ENCODE peak calls at places on chromosomes 16 and 17, in eight cellular contexts. One of them, this sample, is unnamed.
A peak's percentile ranks its signal among the peaks of the same experiment; 100 is the strongest.

GRCh38 chr17:75315541-75316243 is 26.5 kb upstream of the SLC25A19 start:
- ATAC-seq in CD4-positive, CD25-positive, alpha-beta regulatory T cell: no peak
- ATAC-seq in sciatic nerve: no peak
- ATAC-seq in HCT116: peak; percentile 14
- ATAC-seq in activated CD8-positive, alpha-beta memory T cell treated with anti-CD3 and anti-CD28 coated beads, Interleukin-2, amount 10 ng/mL, durations not matched to agents 7 days and 5 days: peak; percentile 57
- ATAC-seq in pancreas: no peak
- ATAC-seq in right lobe of liver: peak; percentile 6
- ATAC-seq in right cardiac atrium: no peak
- ATAC-seq in this sample: peak; percentile 52

GRCh38 chr17:46911311-46911710 is 11.6 kb upstream of the GOSR2 start:
- ATAC-seq in CD4-positive, CD25-positive, alpha-beta regulatory T cell: no peak
- ATAC-seq in sciatic nerve: no peak
- ATAC-seq in HCT116: no peak
- ATAC-seq in activated CD8-positive, alpha-beta memory T cell treated with anti-CD3 and anti-CD28 coated beads, Interleukin-2, amount 10 ng/mL, durations not matched to agents 7 days and 5 days: no peak
- ATAC-seq in pancreas: no peak
- ATAC-seq in right lobe of liver: no peak
- ATAC-seq in right cardiac atrium: no peak
- ATAC-seq in this sample: no peak

GRCh38 chr17:73074515-73074914 is 18.0 kb downstream of the SLC39A11 start:
- ATAC-seq in CD4-positive, CD25-positive, alpha-beta regulatory T cell: no peak
- ATAC-seq in sciatic nerve: no peak
- ATAC-seq in HCT116: no peak
- ATAC-seq in activated CD8-positive, alpha-beta memory T cell treated with anti-CD3 and anti-CD28 coated beads, Interleukin-2, amount 10 ng/mL, durations not matched to agents 7 days and 5 days: no peak
- ATAC-seq in pancreas: no peak
- ATAC-seq in right lobe of liver: no peak
- ATAC-seq in right cardiac atrium: no peak
- ATAC-seq in this sample: no peak

GRCh38 chr16:55377840-55378239 is 53.8 kb downstream of the IRX6 start:
- ATAC-seq in CD4-positive, CD25-positive, alpha-beta regulatory T cell: no peak
- ATAC-seq in sciatic nerve: no peak
- ATAC-seq in HCT116: no peak
- ATAC-seq in activated CD8-positive, alpha-beta memory T cell treated with anti-CD3 and anti-CD28 coated beads, Interleukin-2, amount 10 ng/mL, durations not matched to agents 7 days and 5 days: no peak
- ATAC-seq in pancreas: no peak
- ATAC-seq in right lobe of liver: no peak
- ATAC-seq in right cardiac atrium: no peak
- ATAC-seq in this sample: no peak

GRCh38 chr17:2635675-2636074 is 42.2 kb downstream of the PAFAH1B1 start:
- ATAC-seq in CD4-positive, CD25-positive, alpha-beta regulatory T cell: no peak
- ATAC-seq in sciatic nerve: no peak
- ATAC-seq in HCT116: no peak
- ATAC-seq in activated CD8-positive, alpha-beta memory T cell treated with anti-CD3 and anti-CD28 coated beads, Interleukin-2, amount 10 ng/mL, durations not matched to agents 7 days and 5 days: no peak
- ATAC-seq in pancreas: no peak
- ATAC-seq in right lobe of liver: no peak
- ATAC-seq in right cardiac atrium: no peak
- ATAC-seq in this sample: no peak

GRCh38 chr17:47981462-47981861 is 10.5 kb downstream of the CDK5RAP3 start:
- ATAC-seq in CD4-positive, CD25-positive, alpha-beta regulatory T cell: no peak
- ATAC-seq in sciatic nerve: no peak
- ATAC-seq in HCT116: no peak
- ATAC-seq in activated CD8-positive, alpha-beta memory T cell treated with anti-CD3 and anti-CD28 coated beads, Interleukin-2, amount 10 ng/mL, durations not matched to agents 7 days and 5 days: peak; percentile 24
- ATAC-seq in pancreas: peak; percentile 37
- ATAC-seq in right lobe of liver: no peak
- ATAC-seq in right cardiac atrium: no peak
- ATAC-seq in this sample: no peak

GRCh38 chr17:77864234-77865108 is 94.0 kb upstream of the TNRC6C start:
- ATAC-seq in CD4-positive, CD25-positive, alpha-beta regulatory T cell: no peak
- ATAC-seq in sciatic nerve: peak; percentile 43
- ATAC-seq in HCT116: no peak
- ATAC-seq in activated CD8-positive, alpha-beta memory T cell treated with anti-CD3 and anti-CD28 coated beads, Interleukin-2, amount 10 ng/mL, durations not matched to agents 7 days and 5 days: no peak
- ATAC-seq in pancreas: peak; percentile 9
- ATAC-seq in right lobe of liver: no peak
- ATAC-seq in right cardiac atrium: peak; percentile 4
- ATAC-seq in this sample: no peak

GRCh38 chr17:57968456-57968855 is 13.2 kb upstream of the CUEDC1 start:
- ATAC-seq in CD4-positive, CD25-positive, alpha-beta regulatory T cell: no peak
- ATAC-seq in sciatic nerve: no peak
- ATAC-seq in HCT116: no peak
- ATAC-seq in activated CD8-positive, alpha-beta memory T cell treated with anti-CD3 and anti-CD28 coated beads, Interleukin-2, amount 10 ng/mL, durations not matched to agents 7 days and 5 days: no peak
- ATAC-seq in pancreas: no peak
- ATAC-seq in right lobe of liver: no peak
- ATAC-seq in right cardiac atrium: no peak
- ATAC-seq in this sample: no peak

GRCh38 chr17:37661372-37662014 is 18.2 kb upstream of the DDX52 start:
- ATAC-seq in CD4-positive, CD25-positive, alpha-beta regulatory T cell: no peak
- ATAC-seq in sciatic nerve: no peak
- ATAC-seq in HCT116: no peak
- ATAC-seq in activated CD8-positive, alpha-beta memory T cell treated with anti-CD3 and anti-CD28 coated beads, Interleukin-2, amount 10 ng/mL, durations not matched to agents 7 days and 5 days: no peak
- ATAC-seq in pancreas: no peak
- ATAC-seq in right lobe of liver: no peak
- ATAC-seq in right cardiac atrium: no peak
- ATAC-seq in this sample: no peak

GRCh38 chr16:12573300-12573699 is 230.4 kb downstream of the CPPED1 start:
- ATAC-seq in CD4-positive, CD25-positive, alpha-beta regulatory T cell: peak; percentile 17
- ATAC-seq in sciatic nerve: peak; percentile 43
- ATAC-seq in HCT116: no peak
- ATAC-seq in activated CD8-positive, alpha-beta memory T cell treated with anti-CD3 and anti-CD28 coated beads, Interleukin-2, amount 10 ng/mL, durations not matched to agents 7 days and 5 days: peak; percentile 29
- ATAC-seq in pancreas: peak; percentile 64
- ATAC-seq in right lobe of liver: peak; percentile 33
- ATAC-seq in right cardiac atrium: no peak
- ATAC-seq in this sample: peak; percentile 26

GRCh38 chr16:79415983-79416641 is 184.4 kb downstream of the MAF start:
- ATAC-seq in CD4-positive, CD25-positive, alpha-beta regulatory T cell: peak; percentile 62
- ATAC-seq in sciatic nerve: no peak
- ATAC-seq in HCT116: no peak
- ATAC-seq in activated CD8-positive, alpha-beta memory T cell treated with anti-CD3 and anti-CD28 coated beads, Interleukin-2, amount 10 ng/mL, durations not matched to agents 7 days and 5 days: peak; percentile 71
- ATAC-seq in pancreas: no peak
- ATAC-seq in right lobe of liver: no peak
- ATAC-seq in right cardiac atrium: no peak
- ATAC-seq in this sample: no peak

GRCh38 chr16:67516296-67517177 is 12.1 kb upstream of the RIPOR1 start:
- ATAC-seq in CD4-positive, CD25-positive, alpha-beta regulatory T cell: no peak
- ATAC-seq in sciatic nerve: no peak
- ATAC-seq in HCT116: no peak
- ATAC-seq in activated CD8-positive, alpha-beta memory T cell treated with anti-CD3 and anti-CD28 coated beads, Interleukin-2, amount 10 ng/mL, durations not matched to agents 7 days and 5 days: no peak
- ATAC-seq in pancreas: no peak
- ATAC-seq in right lobe of liver: no peak
- ATAC-seq in right cardiac atrium: no peak
- ATAC-seq in this sample: no peak

GRCh38 chr16:89534147-89534788 is 26.1 kb downstream of the SPG7 start:
- ATAC-seq in CD4-positive, CD25-positive, alpha-beta regulatory T cell: peak; percentile 68
- ATAC-seq in sciatic nerve: peak; percentile 80
- ATAC-seq in HCT116: no peak
- ATAC-seq in activated CD8-positive, alpha-beta memory T cell treated with anti-CD3 and anti-CD28 coated beads, Interleukin-2, amount 10 ng/mL, durations not matched to agents 7 days and 5 days: peak; percentile 73
- ATAC-seq in pancreas: peak; percentile 78
- ATAC-seq in right lobe of liver: peak; percentile 88
- ATAC-seq in right cardiac atrium: peak; percentile 47
- ATAC-seq in this sample: peak; percentile 90

GRCh38 chr16:11291021-11291716 is 10.0 kb upstream of the PRM1 start:
- ATAC-seq in CD4-positive, CD25-positive, alpha-beta regulatory T cell: no peak
- ATAC-seq in sciatic nerve: no peak
- ATAC-seq in HCT116: no peak
- ATAC-seq in activated CD8-positive, alpha-beta memory T cell treated with anti-CD3 and anti-CD28 coated beads, Interleukin-2, amount 10 ng/mL, durations not matched to agents 7 days and 5 days: no peak
- ATAC-seq in pancreas: no peak
- ATAC-seq in right lobe of liver: no peak
- ATAC-seq in right cardiac atrium: no peak
- ATAC-seq in this sample: no peak

GRCh38 chr17:32449963-32450362 is 5.7 kb downstream of the PSMD11 start:
- ATAC-seq in CD4-positive, CD25-positive, alpha-beta regulatory T cell: no peak
- ATAC-seq in sciatic nerve: no peak
- ATAC-seq in HCT116: no peak
- ATAC-seq in activated CD8-positive, alpha-beta memory T cell treated with anti-CD3 and anti-CD28 coated beads, Interleukin-2, amount 10 ng/mL, durations not matched to agents 7 days and 5 days: no peak
- ATAC-seq in pancreas: no peak
- ATAC-seq in right lobe of liver: no peak
- ATAC-seq in right cardiac atrium: no peak
- ATAC-seq in this sample: no peak

GRCh38 chr17:58319181-58320162 is 9.1 kb downstream of the TSPOAP1 start:
- ATAC-seq in CD4-positive, CD25-positive, alpha-beta regulatory T cell: no peak
- ATAC-seq in sciatic nerve: no peak
- ATAC-seq in HCT116: no peak
- ATAC-seq in activated CD8-positive, alpha-beta memory T cell treated with anti-CD3 and anti-CD28 coated beads, Interleukin-2, amount 10 ng/mL, durations not matched to agents 7 days and 5 days: no peak
- ATAC-seq in pancreas: no peak
- ATAC-seq in right lobe of liver: no peak
- ATAC-seq in right cardiac atrium: no peak
- ATAC-seq in this sample: no peak

GRCh38 chr16:50334106-50334975 is 34.4 kb downstream of the BRD7 start:
- ATAC-seq in CD4-positive, CD25-positive, alpha-beta regulatory T cell: no peak
- ATAC-seq in sciatic nerve: no peak
- ATAC-seq in HCT116: no peak
- ATAC-seq in activated CD8-positive, alpha-beta memory T cell treated with anti-CD3 and anti-CD28 coated beads, Interleukin-2, amount 10 ng/mL, durations not matched to agents 7 days and 5 days: no peak
- ATAC-seq in pancreas: peak; percentile 15
- ATAC-seq in right lobe of liver: no peak
- ATAC-seq in right cardiac atrium: no peak
- ATAC-seq in this sample: no peak

GRCh38 chr16:20952144-20952797 is 51.7 kb downstream of the LYRM1 start:
- ATAC-seq in CD4-positive, CD25-positive, alpha-beta regulatory T cell: no peak
- ATAC-seq in sciatic nerve: no peak
- ATAC-seq in HCT116: peak; percentile 69
- ATAC-seq in activated CD8-positive, alpha-beta memory T cell treated with anti-CD3 and anti-CD28 coated beads, Interleukin-2, amount 10 ng/mL, durations not matched to agents 7 days and 5 days: no peak
- ATAC-seq in pancreas: no peak
- ATAC-seq in right lobe of liver: no peak
- ATAC-seq in right cardiac atrium: no peak
- ATAC-seq in this sample: no peak

GRCh38 chr16:87240211-87241134 is 76.7 kb downstream of the C16orf95 start:
- ATAC-seq in CD4-positive, CD25-positive, alpha-beta regulatory T cell: no peak
- ATAC-seq in sciatic nerve: no peak
- ATAC-seq in HCT116: no peak
- ATAC-seq in activated CD8-positive, alpha-beta memory T cell treated with anti-CD3 and anti-CD28 coated beads, Interleukin-2, amount 10 ng/mL, durations not matched to agents 7 days and 5 days: no peak
- ATAC-seq in pancreas: no peak
- ATAC-seq in right lobe of liver: no peak
- ATAC-seq in right cardiac atrium: no peak
- ATAC-seq in this sample: no peak

GRCh38 chr16:70694517-70695218 is 8.8 kb upstream of the MTSS2 start:
- ATAC-seq in CD4-positive, CD25-positive, alpha-beta regulatory T cell: no peak
- ATAC-seq in sciatic nerve: no peak
- ATAC-seq in HCT116: peak; percentile 1
- ATAC-seq in activated CD8-positive, alpha-beta memory T cell treated with anti-CD3 and anti-CD28 coated beads, Interleukin-2, amount 10 ng/mL, durations not matched to agents 7 days and 5 days: no peak
- ATAC-seq in pancreas: no peak
- ATAC-seq in right lobe of liver: no peak
- ATAC-seq in right cardiac atrium: no peak
- ATAC-seq in this sample: no peak

GRCh38 chr17:57784226-57784895 is 39.3 kb upstream of the CCDC182 start:
- ATAC-seq in CD4-positive, CD25-positive, alpha-beta regulatory T cell: no peak
- ATAC-seq in sciatic nerve: no peak
- ATAC-seq in HCT116: no peak
- ATAC-seq in activated CD8-positive, alpha-beta memory T cell treated with anti-CD3 and anti-CD28 coated beads, Interleukin-2, amount 10 ng/mL, durations not matched to agents 7 days and 5 days: no peak
- ATAC-seq in pancreas: no peak
- ATAC-seq in right lobe of liver: no peak
- ATAC-seq in right cardiac atrium: no peak
- ATAC-seq in this sample: no peak

GRCh38 chr16:85601730-85602401 is 11.3 kb upstream of the GSE1 start:
- ATAC-seq in CD4-positive, CD25-positive, alpha-beta regulatory T cell: no peak
- ATAC-seq in sciatic nerve: peak; percentile 40
- ATAC-seq in HCT116: no peak
- ATAC-seq in activated CD8-positive, alpha-beta memory T cell treated with anti-CD3 and anti-CD28 coated beads, Interleukin-2, amount 10 ng/mL, durations not matched to agents 7 days and 5 days: no peak
- ATAC-seq in pancreas: peak; percentile 52
- ATAC-seq in right lobe of liver: peak; percentile 7
- ATAC-seq in right cardiac atrium: peak; percentile 52
- ATAC-seq in this sample: no peak

GRCh38 chr16:9860876-9861275 is 321.4 kb downstream of the GRIN2A start:
- ATAC-seq in CD4-positive, CD25-positive, alpha-beta regulatory T cell: no peak
- ATAC-seq in sciatic nerve: no peak
- ATAC-seq in HCT116: no peak
- ATAC-seq in activated CD8-positive, alpha-beta memory T cell treated with anti-CD3 and anti-CD28 coated beads, Interleukin-2, amount 10 ng/mL, durations not matched to agents 7 days and 5 days: no peak
- ATAC-seq in pancreas: no peak
- ATAC-seq in right lobe of liver: no peak
- ATAC-seq in right cardiac atrium: no peak
- ATAC-seq in this sample: no peak

GRCh38 chr16:3935921-3936320 is 55.4 kb upstream of the CREBBP start:
- ATAC-seq in CD4-positive, CD25-positive, alpha-beta regulatory T cell: no peak
- ATAC-seq in sciatic nerve: no peak
- ATAC-seq in HCT116: no peak
- ATAC-seq in activated CD8-positive, alpha-beta memory T cell treated with anti-CD3 and anti-CD28 coated beads, Interleukin-2, amount 10 ng/mL, durations not matched to agents 7 days and 5 days: no peak
- ATAC-seq in pancreas: no peak
- ATAC-seq in right lobe of liver: no peak
- ATAC-seq in right cardiac atrium: no peak
- ATAC-seq in this sample: no peak

GRCh38 chr17:81118308-81119221 is 46.7 kb upstream of the PVALEF start:
- ATAC-seq in CD4-positive, CD25-positive, alpha-beta regulatory T cell: no peak
- ATAC-seq in sciatic nerve: no peak
- ATAC-seq in HCT116: peak; percentile 17
- ATAC-seq in activated CD8-positive, alpha-beta memory T cell treated with anti-CD3 and anti-CD28 coated beads, Interleukin-2, amount 10 ng/mL, durations not matched to agents 7 days and 5 days: no peak
- ATAC-seq in pancreas: no peak
- ATAC-seq in right lobe of liver: no peak
- ATAC-seq in right cardiac atrium: peak; percentile 2
- ATAC-seq in this sample: no peak

GRCh38 chr16:79042886-79043285 is 557.7 kb downstream of the MAF start:
- ATAC-seq in CD4-positive, CD25-positive, alpha-beta regulatory T cell: peak; percentile 60
- ATAC-seq in sciatic nerve: no peak
- ATAC-seq in HCT116: no peak
- ATAC-seq in activated CD8-positive, alpha-beta memory T cell treated with anti-CD3 and anti-CD28 coated beads, Interleukin-2, amount 10 ng/mL, durations not matched to agents 7 days and 5 days: no peak
- ATAC-seq in pancreas: no peak
- ATAC-seq in right lobe of liver: no peak
- ATAC-seq in right cardiac atrium: no peak
- ATAC-seq in this sample: no peak

GRCh38 chr16:81469710-81470481 is 25.3 kb downstream of the CMIP start:
- ATAC-seq in CD4-positive, CD25-positive, alpha-beta regulatory T cell: peak; percentile 96
- ATAC-seq in sciatic nerve: peak; percentile 11
- ATAC-seq in HCT116: no peak
- ATAC-seq in activated CD8-positive, alpha-beta memory T cell treated with anti-CD3 and anti-CD28 coated beads, Interleukin-2, amount 10 ng/mL, durations not matched to agents 7 days and 5 days: peak; percentile 96
- ATAC-seq in pancreas: peak; percentile 27
- ATAC-seq in right lobe of liver: peak; percentile 33
- ATAC-seq in right cardiac atrium: no peak
- ATAC-seq in this sample: peak; percentile 95

GRCh38 chr17:67500261-67500660 is 123.2 kb downstream of the PITPNC1 start:
- ATAC-seq in CD4-positive, CD25-positive, alpha-beta regulatory T cell: no peak
- ATAC-seq in sciatic nerve: no peak
- ATAC-seq in HCT116: no peak
- ATAC-seq in activated CD8-positive, alpha-beta memory T cell treated with anti-CD3 and anti-CD28 coated beads, Interleukin-2, amount 10 ng/mL, durations not matched to agents 7 days and 5 days: no peak
- ATAC-seq in pancreas: no peak
- ATAC-seq in right lobe of liver: no peak
- ATAC-seq in right cardiac atrium: no peak
- ATAC-seq in this sample: no peak

GRCh38 chr17:4043862-4044261 is 79.6 kb upstream of the ATP2A3 start:
- ATAC-seq in CD4-positive, CD25-positive, alpha-beta regulatory T cell: no peak
- ATAC-seq in sciatic nerve: no peak
- ATAC-seq in HCT116: no peak
- ATAC-seq in activated CD8-positive, alpha-beta memory T cell treated with anti-CD3 and anti-CD28 coated beads, Interleukin-2, amount 10 ng/mL, durations not matched to agents 7 days and 5 days: peak; percentile 71
- ATAC-seq in pancreas: no peak
- ATAC-seq in right lobe of liver: peak; percentile 10
- ATAC-seq in right cardiac atrium: no peak
- ATAC-seq in this sample: peak; percentile 78

GRCh38 chr16:13426279-13426678 is 493.7 kb upstream of the ERCC4 start:
- ATAC-seq in CD4-positive, CD25-positive, alpha-beta regulatory T cell: no peak
- ATAC-seq in sciatic nerve: no peak
- ATAC-seq in HCT116: no peak
- ATAC-seq in activated CD8-positive, alpha-beta memory T cell treated with anti-CD3 and anti-CD28 coated beads, Interleukin-2, amount 10 ng/mL, durations not matched to agents 7 days and 5 days: no peak
- ATAC-seq in pancreas: no peak
- ATAC-seq in right lobe of liver: no peak
- ATAC-seq in right cardiac atrium: no peak
- ATAC-seq in this sample: no peak

GRCh38 chr17:61174310-61174709 is 225.3 kb upstream of the TBX2 start:
- ATAC-seq in CD4-positive, CD25-positive, alpha-beta regulatory T cell: no peak
- ATAC-seq in sciatic nerve: no peak
- ATAC-seq in HCT116: no peak
- ATAC-seq in activated CD8-positive, alpha-beta memory T cell treated with anti-CD3 and anti-CD28 coated beads, Interleukin-2, amount 10 ng/mL, durations not matched to agents 7 days and 5 days: peak; percentile 27
- ATAC-seq in pancreas: no peak
- ATAC-seq in right lobe of liver: no peak
- ATAC-seq in right cardiac atrium: no peak
- ATAC-seq in this sample: no peak

GRCh38 chr16:83931556-83931955 is 21.5 kb upstream of the OSGIN1 start:
- ATAC-seq in CD4-positive, CD25-positive, alpha-beta regulatory T cell: no peak
- ATAC-seq in sciatic nerve: no peak
- ATAC-seq in HCT116: no peak
- ATAC-seq in activated CD8-positive, alpha-beta memory T cell treated with anti-CD3 and anti-CD28 coated beads, Interleukin-2, amount 10 ng/mL, durations not matched to agents 7 days and 5 days: no peak
- ATAC-seq in pancreas: no peak
- ATAC-seq in right lobe of liver: no peak
- ATAC-seq in right cardiac atrium: no peak
- ATAC-seq in this sample: no peak

GRCh38 chr16:4836727-4837126 is 10.4 kb downstream of the GLYR1 start:
- ATAC-seq in CD4-positive, CD25-positive, alpha-beta regulatory T cell: no peak
- ATAC-seq in sciatic nerve: no peak
- ATAC-seq in HCT116: no peak
- ATAC-seq in activated CD8-positive, alpha-beta memory T cell treated with anti-CD3 and anti-CD28 coated beads, Interleukin-2, amount 10 ng/mL, durations not matched to agents 7 days and 5 days: no peak
- ATAC-seq in pancreas: no peak
- ATAC-seq in right lobe of liver: no peak
- ATAC-seq in right cardiac atrium: no peak
- ATAC-seq in this sample: no peak

GRCh38 chr17:19296786-19297778 is 59.9 kb downstream of the EPN2 start:
- ATAC-seq in CD4-positive, CD25-positive, alpha-beta regulatory T cell: no peak
- ATAC-seq in sciatic nerve: no peak
- ATAC-seq in HCT116: no peak
- ATAC-seq in activated CD8-positive, alpha-beta memory T cell treated with anti-CD3 and anti-CD28 coated beads, Interleukin-2, amount 10 ng/mL, durations not matched to agents 7 days and 5 days: no peak
- ATAC-seq in pancreas: no peak
- ATAC-seq in right lobe of liver: no peak
- ATAC-seq in right cardiac atrium: no peak
- ATAC-seq in this sample: peak; percentile 55

This sample was measured in stimulated activated memory B cell treated with anti-CD40 and anti-IgM and Interleukin-4, amounts not matched to agents 10 μg/mL and 1 μg/mL and 100 μg/mL, for 72 hours.